ENCODE peak calls at places on chromosome 15, in five cellular contexts. K, I, X, F and R are unnamed samples.

GRCh38 chr15:84881520-84881830 is 3.0 kb upstream of the SLC28A1 start:
- DNase-seq in I (no peak), X (no peak), F (no peak), K (peak), R (no peak)

GRCh38 chr15:75943713-75944215 is 40.1 kb downstream of the FBXO22 start:
- DNase-seq in F (no peak), K (no peak), I (no peak), X (no peak), R (no peak)

GRCh38 chr15:72475674-72476073 is 1.5 kb downstream of the ARIH1 start:
- DNase-seq in K (no peak), X (no peak), I (no peak), F (no peak), R (no peak)

GRCh38 chr15:66827039-66827697 is 125.1 kb downstream of the SMAD6 start:
- DNase-seq in K (no peak), F (no peak), X (no peak), I (no peak), R (no peak)

GRCh38 chr15:29129221-29129620 is 140.4 kb downstream of the NSMCE3 start:
- DNase-seq in K (no peak), F (no peak), X (no peak), I (no peak), R (no peak)

GRCh38 chr15:73792429-73792828 is 39.3 kb upstream of the INSYN1 start:
- DNase-seq in I (no peak), K (no peak), X (no peak), F (no peak), R (no peak)

GRCh38 chr15:77409259-77410156 is 10.4 kb downstream of the PEAK1 start:
- DNase-seq in X (no peak), I (no peak), K (no peak), F (peak), R (peak)

GRCh38 chr15:92709064-92709463 is 53.5 kb upstream of the FAM174B start:
- DNase-seq in I (no peak), X (no peak), F (no peak), K (no peak), R (no peak)